ENCODE peak calls at places on chromosomes 7 and 10, in five cellular contexts. One of them, this sample, is unnamed.

GRCh38 chr7:45919947-45920542 is 1.0 kb downstream of the IGFBP3 start:
- DNase-seq in A549: no peak
- DNase-seq in Panc1: no peak
- DNase-seq in HCT116: no peak
- DNase-seq in HepG2: no peak
- DNase-seq in this sample: no peak

GRCh38 chr7:111796671-111797070 is 234.4 kb upstream of the IMMP2L start:
- DNase-seq in A549: no peak
- DNase-seq in Panc1: no peak
- DNase-seq in HCT116: peak; percentile 27
- DNase-seq in HepG2: no peak
- DNase-seq in this sample: peak; percentile 28

GRCh38 chr7:19561121-19561805 is 147.6 kb downstream of the POLR1F start:
- DNase-seq in A549: no peak
- DNase-seq in Panc1: no peak
- DNase-seq in HCT116: no peak
- DNase-seq in HepG2: no peak
- DNase-seq in this sample: no peak

GRCh38 chr7:50069613-50070012 is 23.4 kb downstream of the ZPBP start:
- DNase-seq in A549: no peak
- DNase-seq in Panc1: no peak
- DNase-seq in HCT116: no peak
- DNase-seq in HepG2: peak; percentile 12
- DNase-seq in this sample: peak; percentile 24

GRCh38 chr7:65910237-65910636 is 37.4 kb downstream of the VKORC1L1 start:
- DNase-seq in A549: no peak
- DNase-seq in Panc1: no peak
- DNase-seq in HCT116: no peak
- DNase-seq in HepG2: no peak
- DNase-seq in this sample: no peak

GRCh38 chr10:53314856-53315255 is 542.3 kb upstream of the MBL2 start:
- DNase-seq in A549: no peak
- DNase-seq in Panc1: peak; percentile 43
- DNase-seq in HCT116: no peak
- DNase-seq in HepG2: no peak
- DNase-seq in this sample: peak; percentile 8

GRCh38 chr7:30471205-30471604 is 7.4 kb downstream of the NOD1 start:
- DNase-seq in A549: no peak
- DNase-seq in Panc1: no peak
- DNase-seq in HCT116: no peak
- DNase-seq in HepG2: no peak
- DNase-seq in this sample: no peak

GRCh38 chr7:129896568-129897382 is 56.0 kb downstream of the UBE2H start:
- DNase-seq in A549: no peak
- DNase-seq in Panc1: no peak
- DNase-seq in HCT116: no peak
- DNase-seq in HepG2: no peak
- DNase-seq in this sample: no peak

GRCh38 chr10:131839351-131839750 is 61.5 kb upstream of the PPP2R2D start:
- DNase-seq in A549: no peak
- DNase-seq in Panc1: no peak
- DNase-seq in HCT116: no peak
- DNase-seq in HepG2: no peak
- DNase-seq in this sample: no peak

GRCh38 chr10:77784856-77785255 is 141.7 kb downstream of the DLG5 start:
- DNase-seq in A549: no peak
- DNase-seq in Panc1: no peak
- DNase-seq in HCT116: no peak
- DNase-seq in HepG2: no peak
- DNase-seq in this sample: no peak

GRCh38 chr7:142300689-142301088 is 42.8 kb upstream of the PRSS58 start:
- DNase-seq in A549: no peak
- DNase-seq in Panc1: no peak
- DNase-seq in HCT116: peak; percentile 28
- DNase-seq in HepG2: no peak
- DNase-seq in this sample: peak; percentile 90

GRCh38 chr7:155490697-155491628 is 33.0 kb downstream of the EN2 start:
- DNase-seq in A549: no peak
- DNase-seq in Panc1: no peak
- DNase-seq in HCT116: no peak
- DNase-seq in HepG2: no peak
- DNase-seq in this sample: peak; percentile 90

GRCh38 chr7:154884348-154884920 is 118.5 kb downstream of the PAXIP1 start:
- DNase-seq in A549: no peak
- DNase-seq in Panc1: no peak
- DNase-seq in HCT116: no peak
- DNase-seq in HepG2: no peak
- DNase-seq in this sample: no peak

GRCh38 chr7:322708-323111 is 32.7 kb downstream of the FOXL3 start:
- DNase-seq in A549: no peak
- DNase-seq in Panc1: no peak
- DNase-seq in HCT116: no peak
- DNase-seq in HepG2: no peak
- DNase-seq in this sample: no peak

GRCh38 chr10:76558586-76558985 is 1079.0 kb downstream of the KCNMA1 start:
- DNase-seq in A549: no peak
- DNase-seq in Panc1: no peak
- DNase-seq in HCT116: no peak
- DNase-seq in HepG2: peak; percentile 45
- DNase-seq in this sample: no peak

GRCh38 chr10:27646194-27646593 is 99.4 kb downstream of the MKX start:
- DNase-seq in A549: no peak
- DNase-seq in Panc1: no peak
- DNase-seq in HCT116: no peak
- DNase-seq in HepG2: no peak
- DNase-seq in this sample: no peak

GRCh38 chr7:2109251-2109935 is 123.4 kb downstream of the MAD1L1 start:
- DNase-seq in A549: no peak
- DNase-seq in Panc1: no peak
- DNase-seq in HCT116: no peak
- DNase-seq in HepG2: no peak
- DNase-seq in this sample: no peak

GRCh38 chr10:10605551-10606081 is 412.1 kb upstream of the CELF2 start:
- DNase-seq in A549: no peak
- DNase-seq in Panc1: no peak
- DNase-seq in HCT116: no peak
- DNase-seq in HepG2: no peak
- DNase-seq in this sample: no peak

GRCh38 chr10:44334621-44335184 is 50.2 kb downstream of the CXCL12 start:
- DNase-seq in A549: no peak
- DNase-seq in Panc1: no peak
- DNase-seq in HCT116: no peak
- DNase-seq in HepG2: no peak
- DNase-seq in this sample: no peak

GRCh38 chr7:21426286-21426957 is 1.5 kb upstream of the SP4 start:
- DNase-seq in A549: peak; percentile 7
- DNase-seq in Panc1: peak; percentile 30
- DNase-seq in HCT116: no peak
- DNase-seq in HepG2: peak; percentile 1
- DNase-seq in this sample: peak; percentile 62

GRCh38 chr10:78892383-78893191 is 176.2 kb upstream of the ZMIZ1 start:
- DNase-seq in A549: no peak
- DNase-seq in Panc1: no peak
- DNase-seq in HCT116: no peak
- DNase-seq in HepG2: no peak
- DNase-seq in this sample: no peak

GRCh38 chr7:28732037-28732869 is 225.9 kb downstream of the TRIL start:
- DNase-seq in A549: no peak
- DNase-seq in Panc1: no peak
- DNase-seq in HCT116: no peak
- DNase-seq in HepG2: no peak
- DNase-seq in this sample: peak; percentile 51

GRCh38 chr7:116546054-116546453 is 21.2 kb downstream of the CAV1 start:
- DNase-seq in A549: no peak
- DNase-seq in Panc1: no peak
- DNase-seq in HCT116: no peak
- DNase-seq in HepG2: no peak
- DNase-seq in this sample: no peak

GRCh38 chr10:99698504-99699080 is 33.3 kb downstream of the COX15 start:
- DNase-seq in A549: no peak
- DNase-seq in Panc1: no peak
- DNase-seq in HCT116: no peak
- DNase-seq in HepG2: no peak
- DNase-seq in this sample: no peak

GRCh38 chr10:44517635-44518034 is 132.7 kb upstream of the CXCL12 start:
- DNase-seq in A549: no peak
- DNase-seq in Panc1: no peak
- DNase-seq in HCT116: peak; percentile 10
- DNase-seq in HepG2: peak; percentile 10
- DNase-seq in this sample: peak; percentile 68

GRCh38 chr7:133829336-133829897 is 297.7 kb upstream of the LRGUK start:
- DNase-seq in A549: no peak
- DNase-seq in Panc1: no peak
- DNase-seq in HCT116: no peak
- DNase-seq in HepG2: no peak
- DNase-seq in this sample: no peak

GRCh38 chr7:76505168-76506080 is 4.9 kb upstream of the UPK3B start:
- DNase-seq in A549: no peak
- DNase-seq in Panc1: no peak
- DNase-seq in HCT116: no peak
- DNase-seq in HepG2: no peak
- DNase-seq in this sample: peak; percentile 5

DNA sequence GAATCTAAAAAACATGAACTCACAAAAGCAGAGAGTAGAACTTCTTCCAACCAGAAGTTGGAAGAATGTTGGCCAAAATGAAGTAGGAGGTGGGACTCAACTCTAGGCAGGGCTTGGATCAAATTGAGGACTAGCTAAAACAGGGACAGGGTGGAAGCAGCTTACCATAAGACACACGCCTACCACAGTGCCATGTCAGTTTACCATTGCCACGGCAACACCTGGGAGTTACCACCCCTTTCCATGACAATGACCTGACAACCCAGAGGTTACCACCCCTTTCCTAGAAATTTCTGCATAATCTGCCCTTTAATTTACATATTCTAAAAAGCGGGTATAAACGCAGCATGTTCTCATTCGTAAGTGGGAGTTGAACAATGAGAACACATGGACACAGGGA is 72.8 kb downstream of the GCC1 start:
- DNase-seq in A549: no peak
- DNase-seq in Panc1: no peak
- DNase-seq in HCT116: no peak
- DNase-seq in HepG2: no peak
- DNase-seq in this sample: peak; percentile 48
- TF ChIP-seq REST in A549: no peak
- TF ChIP-seq REST in Panc1: no peak
- TF ChIP-seq REST in HCT116: no peak
- TF ChIP-seq REST in HepG2: no peak
- TF ChIP-seq REST in this sample: no peak

GRCh38 chr7:55536619-55537457 is 35.5 kb downstream of the VOPP1 start:
- DNase-seq in A549: no peak
- DNase-seq in Panc1: no peak
- DNase-seq in HCT116: no peak
- DNase-seq in HepG2: no peak
- DNase-seq in this sample: no peak
- H3K4me1 ChIP-seq in A549: peaks cover 37% of the 10 kb centered on the region
- H3K4me1 ChIP-seq in Panc1: peaks cover 35% of the 10 kb centered on the region
- H3K4me1 ChIP-seq in HCT116: peaks cover 25% of the 10 kb centered on the region
- H3K4me1 ChIP-seq in HepG2: peaks cover 53% of the 10 kb centered on the region
- H3K4me1 ChIP-seq in this sample: peaks cover 58% of the 10 kb centered on the region

GRCh38 chr10:103262229-103262628 is 14.7 kb upstream of the INA start:
- DNase-seq in A549: no peak
- DNase-seq in Panc1: no peak
- DNase-seq in HCT116: no peak
- DNase-seq in HepG2: no peak
- DNase-seq in this sample: no peak
- TF ChIP-seq REST in A549: no peak
- TF ChIP-seq REST in Panc1: no peak
- TF ChIP-seq REST in HCT116: no peak
- TF ChIP-seq REST in HepG2: no peak
- TF ChIP-seq REST in this sample: no peak

GRCh38 chr10:69453759-69454158 is 2.5 kb downstream of the TSPAN15 start:
- DNase-seq in A549: no peak
- DNase-seq in Panc1: no peak
- DNase-seq in HCT116: no peak
- DNase-seq in HepG2: no peak
- DNase-seq in this sample: no peak

GRCh38 chr10:69456880-69457693 is 5.8 kb downstream of the TSPAN15 start:
- DNase-seq in A549: no peak
- DNase-seq in Panc1: no peak
- DNase-seq in HCT116: no peak
- DNase-seq in HepG2: no peak
- DNase-seq in this sample: no peak

GRCh38 chr10:69457771-69458237 is 6.5 kb downstream of the TSPAN15 start:
- DNase-seq in A549: no peak
- DNase-seq in Panc1: no peak
- DNase-seq in HCT116: no peak
- DNase-seq in HepG2: no peak
- DNase-seq in this sample: no peak

GRCh38 chr10:69452676-69453415 is 1.6 kb downstream of the TSPAN15 start:
- DNase-seq in A549: no peak
- DNase-seq in Panc1: no peak
- DNase-seq in HCT116: no peak
- DNase-seq in HepG2: no peak
- DNase-seq in this sample: no peak

GRCh38 chr10:69455009-69455763 is 3.9 kb downstream of the TSPAN15 start:
- DNase-seq in A549: no peak
- DNase-seq in Panc1: no peak
- DNase-seq in HCT116: no peak
- DNase-seq in HepG2: no peak
- DNase-seq in this sample: no peak
- H3K4me1 ChIP-seq in A549: peaks cover 71% of the 10 kb centered on the region
- H3K4me1 ChIP-seq in Panc1: peaks cover 79% of the 10 kb centered on the region
- H3K4me1 ChIP-seq in HCT116: peaks cover 52% of the 10 kb centered on the region
- H3K4me1 ChIP-seq in HepG2: peaks cover 15% of the 10 kb centered on the region
- H3K4me1 ChIP-seq in this sample: peaks cover 12% of the 10 kb centered on the region

This sample was measured in GM23338.